ENCODE peak calls at places on chromosomes 7 and 10, in four cellular contexts. W is A549, P is HepG2, M is K562. T is an unnamed sample.

GRCh38 chr10:33453081-33453850 is 118.8 kb upstream of the NRP1 start:
- DNase-seq in W (no peak), P (no peak), M (no peak), T (no peak)

GRCh38 chr7:68162712-68163111 is 1166.1 kb downstream of the TYW1 start:
- DNase-seq in W (no peak), P (no peak), M (no peak), T (no peak)

GRCh38 chr7:127437772-127438330 is 45.3 kb upstream of the ZNF800 start:
- DNase-seq in W (no peak), P (no peak), M (no peak), T (no peak)

GRCh38 chr7:154777489-154777888 is 225.4 kb downstream of the PAXIP1 start:
- DNase-seq in W (no peak), P (no peak), M (no peak), T (no peak)

GRCh38 chr7:143988986-143989745 is 11.0 kb upstream of the OR6B1 start:
- DNase-seq in W (no peak), P (no peak), M (peak; percentile 79), T (no peak)

GRCh38 chr10:124649209-124649608 is 95.0 kb downstream of the FAM53B start:
- DNase-seq in W (no peak), P (no peak), M (no peak), T (no peak)

GRCh38 chr7:92735707-92736106 is 100.7 kb downstream of the CDK6 start:
- DNase-seq in W (no peak), P (no peak), M (no peak), T (no peak)

GRCh38 chr7:98733036-98733435 is 116.0 kb downstream of the NPTX2 start:
- DNase-seq in W (peak; percentile 81), P (peak; percentile 54), M (peak; percentile 81), T (peak; percentile 87)

GRCh38 chr10:86940677-86941076 is 16.7 kb downstream of the MMRN2 start:
- DNase-seq in W (no peak), P (no peak), M (no peak), T (peak; percentile 7)

GRCh38 chr7:29177963-29178612 is 16.5 kb upstream of the CHN2 start:
- DNase-seq in W (no peak), P (no peak), M (no peak), T (no peak)

GRCh38 chr7:151233111-151233701 is 923 bp downstream of the CHPF2 start:
- DNase-seq in W (peak; percentile 56), P (peak; percentile 45), M (peak; percentile 65), T (no peak)

GRCh38 chr10:74822101-74822500 is 4.3 kb upstream of the KAT6B start:
- DNase-seq in W (no peak), P (peak; percentile 91), M (no peak), T (no peak)

GRCh38 chr10:32253300-32253699 is 93.7 kb downstream of the EPC1 start:
- DNase-seq in W (peak; percentile 23), P (no peak), M (peak; percentile 66), T (no peak)

GRCh38 chr7:929311-929711 is 25.2 kb downstream of the ADAP1 start:
- DNase-seq in W (no peak), P (peak; percentile 36), M (no peak), T (peak; percentile 1)

GRCh38 chr10:90751107-90751997 is 106.5 kb downstream of the HTR7 start:
- DNase-seq in W (peak; percentile 56), P (peak; percentile 49), M (peak; percentile 41), T (peak; percentile 76)

GRCh38 chr7:29359480-29360093 is 165.0 kb downstream of the CHN2 start:
- DNase-seq in W (no peak), P (no peak), M (no peak), T (no peak)

GRCh38 chr7:132434041-132434440 is 142.2 kb downstream of the PLXNA4 start:
- DNase-seq in W (no peak), P (no peak), M (no peak), T (no peak)

GRCh38 chr7:148697256-148697841 is 1.4 kb upstream of the CUL1 start:
- DNase-seq in W (no peak), P (no peak), M (peak; percentile 69), T (no peak)

GRCh38 chr10:88115968-88116367 is 252.5 kb downstream of the PTEN start:
- DNase-seq in W (no peak), P (no peak), M (no peak), T (no peak)

GRCh38 chr10:63416376-63416775 is 49.4 kb downstream of the JMJD1C start:
- DNase-seq in W (no peak), P (peak; percentile 4), M (no peak), T (no peak)

GRCh38 chr7:27254625-27255024 is 12.0 kb downstream of the EVX1 start:
- DNase-seq in W (no peak), P (no peak), M (no peak), T (no peak)

GRCh38 chr7:18420758-18421157 is 74.8 kb upstream of the HDAC9 start:
- DNase-seq in W (no peak), P (no peak), M (no peak), T (no peak)

GRCh38 chr7:69622960-69623359 is 24.7 kb downstream of the AUTS2 start:
- DNase-seq in W (no peak), P (peak; percentile 4), M (no peak), T (no peak)

GRCh38 chr7:152292897-152293296 is 142.9 kb downstream of the KMT2C start:
- DNase-seq in W (no peak), P (no peak), M (no peak), T (no peak)

GRCh38 chr7:73557397-73558257 is at the start of gene BCL7B:
- DNase-seq in W (peak; percentile 81), P (peak; percentile 44), M (peak; percentile 90), T (peak; percentile 70)

GRCh38 chr10:20596911-20597310 is 300.2 kb downstream of the NEBL start:
- DNase-seq in W (no peak), P (no peak), M (no peak), T (no peak)

GRCh38 chr10:92502296-92502695 is 71.6 kb downstream of the IDE start:
- DNase-seq in W (no peak), P (no peak), M (no peak), T (no peak)

GRCh38 chr7:44264221-44264956 is 61.0 kb downstream of the CAMK2B start:
- DNase-seq in W (no peak), P (no peak), M (no peak), T (no peak)

GRCh38 chr10:61271127-61271780 is 181.9 kb downstream of the TMEM26 start:
- DNase-seq in W (peak; percentile 90), P (peak; percentile 15), M (no peak), T (no peak)

GRCh38 chr7:105857009-105857952 is 19.1 kb downstream of the ATXN7L1 start:
- DNase-seq in W (no peak), P (peak; percentile 12), M (no peak), T (no peak)

GRCh38 chr7:143120696-143121405 is 11.0 kb upstream of the PIP start:
- DNase-seq in W (peak; percentile 25), P (no peak), M (no peak), T (no peak)

GRCh38 chr7:142478479-142479220 is 220.8 kb upstream of the PRSS58 start:
- DNase-seq in W (peak; percentile 61), P (peak; percentile 17), M (peak; percentile 70), T (peak; percentile 38)

GRCh38 chr7:69434350-69434749 is 163.9 kb upstream of the AUTS2 start:
- DNase-seq in W (no peak), P (no peak), M (no peak), T (no peak)

GRCh38 chr10:114266521-114266920 is 27.5 kb downstream of the VWA2 start:
- DNase-seq in W (no peak), P (no peak), M (peak; percentile 7), T (no peak)

GRCh38 chr7:155198901-155199845 is 98.5 kb upstream of the INSIG1 start:
- DNase-seq in W (peak; percentile 33), P (no peak), M (no peak), T (no peak)

GRCh38 chr10:81081887-81082620 is 544.4 kb downstream of the SH2D4B start:
- DNase-seq in W (peak; percentile 10), P (no peak), M (peak; percentile 2), T (peak; percentile 27)
- TF ChIP-seq NR3C1 in W (no peak), P (no peak), M (no peak), T (no peak)

GRCh38 chr7:104553074-104553473 is 224.7 kb downstream of the LHFPL3 start:
- DNase-seq in W (no peak), P (no peak), M (no peak), T (no peak)

GRCh38 chr7:104550362-104550761 is 222.0 kb downstream of the LHFPL3 start:
- DNase-seq in W (no peak), P (no peak), M (no peak), T (no peak)

GRCh38 chr7:104552102-104552501 is 223.7 kb downstream of the LHFPL3 start:
- DNase-seq in W (peak; percentile 16), P (peak; percentile 31), M (peak; percentile 60), T (peak; percentile 75)

GRCh38 chr7:104551226-104551625 is 222.8 kb downstream of the LHFPL3 start:
- DNase-seq in W (no peak), P (no peak), M (no peak), T (no peak)

GRCh38 chr7:104548861-104549260 is 220.5 kb downstream of the LHFPL3 start:
- DNase-seq in W (no peak), P (no peak), M (peak; percentile 17), T (no peak)
- TF ChIP-seq NR3C1 in W (no peak), P (no peak), M (no peak), T (no peak)

GRCh38 chr7:112744818-112745217 is 45.4 kb downstream of the TMEM168 start:
- DNase-seq in W (no peak), P (no peak), M (no peak), T (no peak)
- TF ChIP-seq NR3C1 in W (no peak), P (no peak), M (no peak), T (no peak)

GRCh38 chr7:149725916-149726315 is 47.5 kb downstream of the ZNF467 start:
- DNase-seq in W (no peak), P (no peak), M (no peak), T (no peak)
- TF ChIP-seq NR3C1 in W (no peak), P (no peak), M (no peak), T (no peak)

DNA sequence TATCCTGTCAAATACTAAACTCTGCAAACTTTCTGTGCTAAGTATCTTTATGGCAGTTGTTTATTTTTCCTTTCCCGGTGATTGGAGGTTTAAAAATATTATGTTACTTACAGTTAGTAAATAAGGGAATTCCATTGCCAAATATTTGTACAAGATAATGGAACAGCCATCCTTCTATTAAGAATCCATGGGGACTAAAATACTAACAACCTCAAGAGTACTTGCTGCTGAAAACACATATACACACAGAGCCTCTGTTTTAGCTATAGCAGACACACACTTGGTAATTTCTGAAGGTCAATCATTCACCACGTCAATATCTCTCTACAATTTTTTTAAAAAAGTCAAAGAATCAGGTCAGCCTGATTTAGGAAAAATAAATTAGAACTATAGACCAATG is 32.4 kb downstream of the TSPAN12 start:
- DNase-seq in W (no peak), P (peak; percentile 30), M (no peak), T (no peak)
- TF ChIP-seq NR3C1 in W (no peak), P (no peak), M (no peak), T (no peak)